ENCODE peak calls at places on chromosomes 13 and 19, in four cellular contexts. O, E, G and A are unnamed samples.
A peak's percentile ranks its signal among the peaks of the same experiment; 100 is the strongest.

GRCh38 chr13:65314008-65314407 is 1916.1 kb downstream of the PCDH9 start:
- DNase-seq in O (no peak), E (no peak), G (no peak), A (no peak)

GRCh38 chr13:70729369-70729768 is 621.1 kb upstream of the KLHL1 start:
- DNase-seq in O (no peak), E (no peak), G (no peak), A (no peak)

GRCh38 chr19:6489278-6490061 is 7.9 kb upstream of the DENND1C start:
- DNase-seq in O (no peak), E (no peak), G (no peak), A (no peak)

GRCh38 chr19:17441241-17442135 is 7.0 kb downstream of the TMEM221 start:
- DNase-seq in O (peak; percentile 41), E (no peak), G (no peak), A (peak; percentile 56)

GRCh38 chr19:48239582-48240141 is 16.1 kb downstream of the CARD8 start:
- DNase-seq in O (peak; percentile 39), E (no peak), G (no peak), A (peak; percentile 44)

GRCh38 chr19:47111081-47111589 is 2.4 kb downstream of the ZC3H4 start:
- DNase-seq in O (no peak), E (no peak), G (peak; percentile 36), A (no peak)

GRCh38 chr13:100852146-100852545 is 177.6 kb upstream of the TMTC4 start:
- DNase-seq in O (no peak), E (no peak), G (no peak), A (no peak)

GRCh38 chr13:102999498-102999897 is 66.7 kb downstream of the SLC10A2 start:
- DNase-seq in O (no peak), E (no peak), G (no peak), A (no peak)

GRCh38 chr19:17341845-17342244 is 4.5 kb downstream of the GTPBP3 start:
- DNase-seq in O (no peak), E (no peak), G (no peak), A (no peak)

GRCh38 chr19:18984251-18984650 is 43.2 kb upstream of the HOMER3 start:
- DNase-seq in O (no peak), E (no peak), G (no peak), A (no peak)